ENCODE peak calls at places on chromosome 11, in eight cellular contexts. Q, L, W, Z, B, H, V and K are unnamed samples.
A peak's percentile ranks its signal among the peaks of the same experiment; 100 is the strongest.

GRCh38 chr11:6356503-6356902 is 33.8 kb upstream of the SMPD1 start:
- DNase-seq in Q (no peak), L (no peak), W (no peak), Z (no peak), B (no peak), H (no peak), V (no peak), K (no peak)

GRCh38 chr11:12717851-12718291 is 43.6 kb downstream of the TEAD1 start:
- DNase-seq in Q (no peak), L (no peak), W (no peak), Z (no peak), B (no peak), H (no peak), V (peak; percentile 31), K (no peak)

GRCh38 chr11:71381781-71382505 is 66.2 kb downstream of the DHCR7 start:
- DNase-seq in Q (no peak), L (no peak), W (no peak), Z (no peak), B (no peak), H (no peak), V (no peak), K (no peak)

GRCh38 chr11:20010106-20010860 is 150.0 kb downstream of the DBX1 start:
- DNase-seq in Q (no peak), L (no peak), W (no peak), Z (peak; percentile 66), B (no peak), H (no peak), V (no peak), K (no peak)

GRCh38 chr11:55895216-55895615 is 12.1 kb downstream of the TRIM51 start:
- DNase-seq in Q (no peak), L (no peak), W (no peak), Z (no peak), B (no peak), H (no peak), V (no peak), K (no peak)

GRCh38 chr11:65047581-65048422 is 6.8 kb downstream of the SAC3D1 start:
- DNase-seq in Q (peak; percentile 40), L (no peak), W (no peak), Z (no peak), B (no peak), H (no peak), V (peak; percentile 65), K (no peak)

GRCh38 chr11:22478169-22478568 is 140.0 kb downstream of the SLC17A6 start:
- DNase-seq in Q (no peak), L (no peak), W (no peak), Z (no peak), B (no peak), H (no peak), V (no peak), K (no peak)

GRCh38 chr11:132106336-132106982 is 736.0 kb downstream of the NTM start:
- DNase-seq in Q (no peak), L (peak; percentile 53), W (no peak), Z (peak; percentile 88), B (no peak), H (no peak), V (no peak), K (peak; percentile 98)

GRCh38 chr11:117696489-117696888 is 100.5 kb downstream of the DSCAML1 start:
- DNase-seq in Q (no peak), L (no peak), W (no peak), Z (peak; percentile 92), B (no peak), H (no peak), V (no peak), K (no peak)

GRCh38 chr11:118002010-118002540 is 15.9 kb downstream of the IL10RA start:
- DNase-seq in Q (no peak), L (no peak), W (no peak), Z (no peak), B (no peak), H (peak; percentile 81), V (no peak), K (no peak)

GRCh38 chr11:57214087-57214395 is 23.0 kb downstream of the APLNR start:
- DNase-seq in Q (no peak), L (no peak), W (no peak), Z (no peak), B (no peak), H (no peak), V (no peak), K (no peak)

GRCh38 chr11:32005786-32006406 is 85.0 kb upstream of the RCN1 start:
- DNase-seq in Q (no peak), L (peak; percentile 29), W (no peak), Z (no peak), B (peak; percentile 5), H (no peak), V (no peak), K (peak; percentile 64)

GRCh38 chr11:77884186-77884828 is 63.4 kb downstream of the AAMDC start:
- DNase-seq in Q (no peak), L (peak; percentile 27), W (no peak), Z (no peak), B (no peak), H (no peak), V (no peak), K (no peak)

GRCh38 chr11:2794947-2795346 is 90.6 kb downstream of the CDKN1C start:
- DNase-seq in Q (peak; percentile 2), L (no peak), W (no peak), Z (no peak), B (no peak), H (no peak), V (no peak), K (no peak)

GRCh38 chr11:130216591-130217132 is 57.1 kb downstream of the ST14 start:
- DNase-seq in Q (no peak), L (no peak), W (no peak), Z (no peak), B (no peak), H (no peak), V (no peak), K (no peak)